ENCODE peak calls at places on chromosomes 5 and 9, in five cellular contexts. T, W, I, F and L are unnamed samples.

GRCh38 chr5:94481059-94481458 is 137.3 kb downstream of the KIAA0825 start:
- DNase-seq in T (no peak), W (no peak), I (no peak), F (no peak), L (no peak)

GRCh38 chr9:136537896-136538598 is 7.8 kb downstream of the NOTCH1 start:
- DNase-seq in T (peak), W (no peak), I (no peak), F (no peak), L (no peak)

GRCh38 chr5:90802695-90803317 is 244.2 kb downstream of the ADGRV1 start:
- DNase-seq in T (peak), W (peak), I (no peak), F (peak), L (peak)

GRCh38 chr9:110814159-110814558 is 145.6 kb downstream of the MUSK start:
- DNase-seq in T (peak), W (no peak), I (no peak), F (no peak), L (peak)

GRCh38 chr9:14107977-14108376 is 206.0 kb downstream of the NFIB start:
- DNase-seq in T (no peak), W (no peak), I (no peak), F (no peak), L (no peak)

GRCh38 chr5:91109634-91110033 is 273.5 kb downstream of the ARRDC3 start:
- DNase-seq in T (no peak), W (no peak), I (no peak), F (no peak), L (no peak)

GRCh38 chr5:42057254-42057690 is 132.2 kb downstream of the FBXO4 start:
- DNase-seq in T (peak), W (peak), I (peak), F (peak), L (peak)

GRCh38 chr5:72390836-72391235 is 70.7 kb downstream of the PTCD2 start:
- DNase-seq in T (no peak), W (no peak), I (no peak), F (no peak), L (peak)

GRCh38 chr5:103362211-103362610 is 103.6 kb downstream of the MACIR start:
- DNase-seq in T (peak), W (no peak), I (no peak), F (no peak), L (no peak)

GRCh38 chr9:126893079-126893478 is 21.5 kb upstream of the RALGPS1 start:
- DNase-seq in T (no peak), W (no peak), I (no peak), F (no peak), L (no peak)

GRCh38 chr5:83802686-83803085 is 82.0 kb upstream of the HAPLN1 start:
- DNase-seq in T (peak), W (no peak), I (no peak), F (no peak), L (no peak)

GRCh38 chr9:83385317-83385716 is 152.9 kb downstream of the FRMD3 start:
- DNase-seq in T (no peak), W (no peak), I (no peak), F (no peak), L (no peak)

GRCh38 chr9:82367016-82367415 is 378.4 kb downstream of the SPATA31D1 start:
- DNase-seq in T (no peak), W (no peak), I (no peak), F (no peak), L (no peak)

GRCh38 chr5:33726422-33727165 is 165.2 kb downstream of the ADAMTS12 start:
- DNase-seq in T (peak), W (no peak), I (no peak), F (no peak), L (no peak)

GRCh38 chr5:156380846-156381245 is 53.9 kb downstream of the SGCD start:
- DNase-seq in T (peak), W (no peak), I (no peak), F (no peak), L (peak)

GRCh38 chr9:87498816-87499454 is 1.3 kb downstream of the DAPK1 start:
- DNase-seq in T (no peak), W (peak), I (no peak), F (peak), L (no peak)

GRCh38 chr5:59790399-59791130 is 103.0 kb downstream of the PDE4D start:
- DNase-seq in T (no peak), W (no peak), I (no peak), F (no peak), L (no peak)

GRCh38 chr5:180155331-180155881 is 53.6 kb downstream of the RASGEF1C start:
- DNase-seq in T (no peak), W (no peak), I (no peak), F (no peak), L (no peak)

GRCh38 chr5:95403996-95404395 is 12.8 kb downstream of the FAM81B start:
- DNase-seq in T (no peak), W (no peak), I (no peak), F (no peak), L (no peak)

GRCh38 chr9:134066546-134066922 is 1.3 kb downstream of the BRD3 start:
- DNase-seq in T (peak), W (no peak), I (no peak), F (no peak), L (peak)

GRCh38 chr5:140219068-140219971 is 44.3 kb downstream of the CYSTM1 start:
- DNase-seq in T (no peak), W (no peak), I (no peak), F (no peak), L (no peak)

GRCh38 chr5:156326718-156327259 is at the start of gene SGCD:
- DNase-seq in T (peak), W (no peak), I (no peak), F (no peak), L (no peak)

GRCh38 chr9:4892501-4893194 is 92.4 kb upstream of the JAK2 start:
- DNase-seq in T (no peak), W (no peak), I (no peak), F (no peak), L (no peak)

GRCh38 chr9:70601000-70601929 is 186.8 kb upstream of the KLF9 start:
- DNase-seq in T (peak), W (no peak), I (no peak), F (no peak), L (no peak)

DNA sequence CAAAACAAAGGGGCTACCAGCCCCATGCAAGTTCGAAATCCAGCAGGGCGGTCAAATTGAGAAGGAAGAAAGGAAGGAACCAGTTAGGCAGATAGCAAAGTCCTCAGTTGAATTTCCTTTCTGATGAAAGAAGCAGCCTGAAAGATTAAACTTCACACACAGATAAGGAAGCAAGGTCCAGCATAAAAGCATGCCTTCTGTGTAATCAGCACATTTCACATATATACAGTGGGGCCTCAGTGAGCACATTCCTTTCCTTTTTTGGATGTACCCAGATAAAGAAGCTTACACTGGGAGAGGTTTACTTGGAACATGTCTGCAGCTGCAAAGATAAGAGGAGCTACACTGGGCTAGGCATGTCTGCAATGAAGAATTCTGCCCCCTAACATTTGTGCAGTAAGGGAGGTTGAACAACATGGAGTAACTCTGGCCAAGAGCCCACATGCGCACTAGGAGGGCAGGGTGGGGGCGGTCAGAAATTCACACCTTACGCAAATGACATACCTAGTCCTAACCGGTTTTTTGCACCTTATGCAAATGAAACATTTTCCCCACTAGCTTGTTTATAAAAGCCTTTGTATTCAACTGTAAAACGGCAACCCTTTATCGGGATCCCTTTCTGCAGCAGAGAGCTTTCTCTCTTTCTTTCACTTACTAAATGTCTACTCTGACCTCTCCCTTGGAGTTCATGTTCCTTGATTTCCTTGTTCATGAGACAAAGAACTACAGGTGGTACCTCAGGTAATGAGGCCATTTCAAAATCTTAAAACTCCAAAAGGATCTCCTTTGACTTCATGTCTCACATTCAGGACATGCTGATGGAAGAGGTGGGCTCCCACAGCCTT is 149.7 kb upstream of the FBXL17 start:
- DNase-seq in T (peak), W (no peak), I (no peak), F (no peak), L (no peak)
- H4K91ac ChIP-seq in T (peak), W (no peak), I (no peak), F (no peak), L (no peak)

DNA sequence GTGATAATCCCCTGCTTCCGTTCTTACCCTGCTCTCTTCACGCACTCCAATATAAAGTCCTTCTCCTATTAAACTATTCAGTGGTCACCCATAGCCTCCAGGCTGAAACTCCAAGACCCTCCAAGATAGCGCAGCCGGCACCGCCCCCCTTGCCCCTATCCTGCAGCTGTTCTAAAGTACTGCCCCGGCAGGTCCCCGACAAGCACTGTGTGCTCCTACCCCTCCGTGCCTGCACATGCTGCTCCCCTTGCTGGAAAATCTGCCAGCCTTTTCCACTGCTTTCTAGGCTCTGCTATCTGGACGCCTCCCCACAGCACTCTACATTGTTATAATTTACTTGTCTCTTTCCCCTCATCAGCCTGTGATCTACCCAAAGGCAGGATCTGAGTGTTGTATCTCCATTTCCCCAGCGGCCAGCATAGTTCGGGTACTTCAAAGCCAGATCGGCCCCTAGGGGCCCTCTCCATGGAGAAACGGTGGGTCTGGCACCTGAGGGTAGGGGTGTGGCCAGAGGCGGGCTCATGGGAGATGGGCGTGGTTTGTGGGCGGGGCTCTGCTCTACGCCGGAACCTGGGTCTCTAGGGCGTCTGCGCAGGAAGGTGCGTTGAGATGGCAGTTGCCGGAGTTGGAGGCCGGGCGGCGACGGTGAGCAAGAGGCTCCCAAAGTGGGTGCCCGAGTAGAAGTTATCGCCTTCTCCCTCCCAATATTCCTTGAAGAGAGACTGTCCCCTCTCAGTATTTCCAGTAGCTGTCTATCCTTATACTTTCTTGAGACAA is 83.5 kb upstream of the RUSC2 start:
- DNase-seq in T (no peak), W (peak), I (peak), F (peak), L (peak)
- H3K9ac ChIP-seq in T (no peak), W (no peak), I (peak), F (no peak), L (no peak)

DNA sequence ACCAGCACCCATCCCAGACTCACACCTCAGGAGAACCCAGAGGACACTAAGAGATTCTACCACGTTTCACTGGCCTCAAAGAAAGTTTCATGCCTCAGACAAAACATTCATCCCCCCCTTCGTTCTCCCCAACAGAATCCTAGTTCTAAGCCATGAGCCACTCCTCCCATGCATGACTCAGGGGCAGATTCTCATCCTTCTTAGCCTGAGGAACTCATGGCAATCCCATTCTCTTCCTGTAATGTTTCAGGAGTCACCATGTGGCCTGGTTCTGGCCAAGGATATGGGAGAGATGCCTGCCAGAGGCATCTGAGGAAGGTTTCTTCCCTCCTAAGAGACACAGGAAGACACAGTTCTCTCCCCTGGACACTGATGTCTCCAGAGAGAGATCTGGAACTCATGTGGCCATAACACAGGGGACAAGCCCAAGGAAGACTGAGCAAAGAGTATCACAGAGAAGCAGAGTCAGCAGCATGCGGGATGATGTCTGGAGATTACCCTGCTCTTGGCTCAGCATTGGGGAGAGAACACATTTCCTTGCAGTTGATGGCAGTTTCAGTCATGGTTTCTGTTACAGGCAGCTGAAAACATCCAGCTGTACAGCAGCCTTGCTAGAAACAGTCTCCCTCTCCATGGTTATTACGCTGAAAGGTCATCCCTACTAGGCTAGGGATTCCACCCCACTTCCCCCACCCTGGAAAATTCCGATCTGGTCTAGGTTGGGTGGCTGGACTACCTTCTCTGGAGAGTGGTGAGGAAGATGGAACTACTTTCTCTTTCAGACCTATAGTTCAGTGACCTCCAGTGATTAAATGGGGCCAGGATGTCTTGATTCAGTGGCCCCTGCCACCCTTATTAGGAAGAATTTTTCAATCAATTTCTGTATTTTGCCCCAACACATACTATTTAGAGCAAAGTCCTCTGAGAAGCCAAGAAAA is 115.4 kb downstream of the ZNF608 start:
- DNase-seq in T (peak), W (no peak), I (no peak), F (no peak), L (no peak)
- H3K4ac ChIP-seq in T (peak), W (no peak), I (no peak), F (no peak), L (peak)

DNA sequence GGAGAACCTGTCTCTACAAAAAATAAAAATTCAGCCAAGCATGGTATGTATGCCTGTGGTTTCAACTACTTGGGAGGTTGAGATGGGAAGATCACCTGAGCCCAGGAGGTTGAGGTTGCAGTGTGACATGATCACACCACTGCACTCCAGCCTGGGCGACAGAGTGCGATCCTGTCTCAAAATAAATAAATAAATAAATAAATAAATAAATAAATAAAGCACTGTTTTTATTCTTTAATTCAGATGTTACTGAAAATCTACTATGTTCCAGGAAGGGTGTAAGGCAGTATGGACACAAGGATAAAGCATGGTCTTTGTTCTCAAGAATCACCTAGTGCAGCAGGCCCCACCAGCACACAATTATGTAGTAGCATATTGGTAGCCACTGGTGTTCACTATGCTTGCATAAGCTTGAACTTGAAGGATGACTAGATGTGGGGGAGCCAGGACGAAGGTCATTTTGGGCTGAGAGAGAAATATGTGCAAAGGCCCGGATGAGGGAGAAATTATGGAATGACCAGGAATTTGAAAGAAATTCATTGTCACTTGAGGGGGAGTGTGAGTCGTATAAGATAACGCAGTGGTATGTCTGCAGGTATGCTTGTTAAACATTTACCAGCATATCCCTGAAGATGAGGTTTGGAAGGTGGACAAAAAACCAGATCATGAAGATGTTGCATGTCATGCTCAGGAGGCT is 70.2 kb upstream of the CD180 start:
- DNase-seq in T (no peak), W (no peak), I (no peak), F (no peak), L (peak)
- H4K91ac ChIP-seq in T (peak), W (no peak), I (no peak), F (no peak), L (no peak)

GRCh38 chr5:172642926-172643325 is 1.9 kb downstream of the NEURL1B start:
- DNase-seq in T (no peak), W (no peak), I (no peak), F (no peak), L (no peak)

GRCh38 chr5:172641359-172642045 is 439 bp downstream of the NEURL1B start:
- DNase-seq in T (no peak), W (peak), I (no peak), F (no peak), L (no peak)

GRCh38 chr5:172642046-172642409 is 965 bp downstream of the NEURL1B start:
- DNase-seq in T (peak), W (no peak), I (no peak), F (no peak), L (no peak)

GRCh38 chr5:172643392-172643871 is 2.4 kb downstream of the NEURL1B start:
- DNase-seq in T (no peak), W (no peak), I (no peak), F (no peak), L (no peak)

DNA sequence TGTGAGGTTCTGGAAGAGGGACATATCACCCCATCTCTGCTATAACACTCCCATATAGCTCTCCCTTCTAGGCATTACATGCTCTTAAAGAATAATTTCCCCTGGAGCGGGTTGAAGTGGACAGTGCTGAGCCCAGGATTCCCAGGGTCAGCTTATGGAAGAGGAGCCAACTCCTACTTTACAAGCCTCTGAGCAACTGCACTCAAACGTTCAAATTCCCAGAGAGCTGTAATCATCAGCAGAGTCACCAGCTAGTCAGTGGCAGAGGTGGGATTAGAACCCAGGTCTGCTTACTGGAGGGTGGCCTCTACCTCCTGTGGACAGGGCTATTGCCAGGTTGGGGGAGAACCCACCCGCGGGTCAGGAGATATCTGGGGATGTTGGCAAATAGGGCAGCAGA is 1.4 kb downstream of the NEURL1B start:
- DNase-seq in T (peak), W (no peak), I (no peak), F (no peak), L (no peak)
- H3K9ac ChIP-seq in T (no peak), W (no peak), I (no peak), F (no peak), L (no peak)

GRCh38 chr5:80407735-80408474 is at the start of gene ZFYVE16:
- DNase-seq in T (peak), W (peak), I (peak), F (peak), L (peak)
- H3K4ac ChIP-seq in T (peak), W (peak), I (peak), F (no peak), L (peak)

DNA sequence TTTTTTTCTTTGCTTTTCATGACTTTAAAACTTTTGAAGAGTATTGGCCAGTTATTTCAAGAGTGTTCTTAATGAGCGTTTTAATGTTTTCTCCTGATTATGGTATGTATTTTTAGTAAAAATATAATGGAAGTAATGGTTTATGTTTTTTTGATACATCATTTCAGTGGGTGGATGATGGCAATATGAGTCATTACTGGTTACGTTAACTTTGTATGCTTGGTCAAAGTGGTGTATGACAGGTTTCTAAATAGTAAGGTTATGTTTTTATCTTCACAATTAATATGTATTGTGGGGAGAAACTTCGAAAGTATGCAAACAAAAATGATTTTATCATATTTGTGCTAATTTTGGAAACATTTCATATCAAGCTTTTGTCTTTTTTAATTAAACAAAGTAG is 176.7 kb upstream of the PRDM9 start:
- DNase-seq in T (no peak), W (no peak), I (no peak), F (no peak), L (no peak)
- H4K91ac ChIP-seq in T (no peak), W (no peak), I (no peak), F (no peak), L (no peak)

GRCh38 chr9:89175739-89176360 is 2.8 kb downstream of the SHC3 start:
- DNase-seq in T (no peak), W (no peak), I (no peak), F (no peak), L (no peak)
- H3K9ac ChIP-seq in T (peak), W (peak), I (no peak), F (no peak), L (no peak)